ENCODE peak calls at places on chromosome 10, in five cellular contexts. J is PC-9, G is right atrium auricular region, F is AG04450, V is A549. X is an unnamed sample.

GRCh38 chr10:61941202-61941651 is 39.7 kb downstream of the ARID5B start:
- DNase-seq in F (no peak), V (no peak), J (no peak), G (no peak), X (no peak)

GRCh38 chr10:13365168-13365687 is 17.1 kb upstream of the SEPHS1 start:
- DNase-seq in V (no peak), G (no peak), J (no peak), F (no peak), X (no peak)

GRCh38 chr10:22927163-22927562 is 690 bp upstream of the ARMC3 start:
- DNase-seq in F (no peak), V (no peak), G (no peak), J (no peak), X (no peak)

GRCh38 chr10:48399056-48399541 is 92.6 kb downstream of the MAPK8 start:
- DNase-seq in F (no peak), V (no peak), G (no peak), J (no peak), X (peak; percentile 27)

GRCh38 chr10:7445474-7446135 is 34.8 kb upstream of the SFMBT2 start:
- DNase-seq in G (no peak), J (no peak), F (no peak), V (no peak), X (no peak)

GRCh38 chr10:16835223-16835622 is 18.0 kb upstream of the RSU1 start:
- DNase-seq in G (no peak), J (no peak), V (no peak), F (no peak), X (no peak)

GRCh38 chr10:30702860-30703259 is 73.3 kb upstream of the LYZL2 start:
- DNase-seq in G (no peak), V (no peak), F (no peak), J (no peak), X (no peak)

GRCh38 chr10:26221571-26221970 is 5.0 kb downstream of the GAD2 start:
- DNase-seq in F (no peak), J (no peak), V (no peak), G (no peak), X (no peak)

GRCh38 chr10:75911426-75911825 is 480.0 kb downstream of the LRMDA start:
- DNase-seq in G (no peak), V (no peak), F (no peak), J (no peak), X (no peak)

GRCh38 chr10:88281592-88282268 is 301.4 kb downstream of the RNLS start:
- DNase-seq in J (no peak), V (peak; percentile 16), G (no peak), F (no peak), X (no peak)

GRCh38 chr10:131580674-131581073 is 269.2 kb upstream of the TCERG1L start:
- DNase-seq in V (no peak), G (peak; percentile 44), J (no peak), F (no peak), X (no peak)

GRCh38 chr10:72935358-72935757 is 19.2 kb downstream of the PLA2G12B start:
- DNase-seq in G (no peak), F (no peak), J (no peak), V (no peak), X (no peak)

GRCh38 chr10:82981137-82981723 is 1106.2 kb downstream of the NRG3 start:
- DNase-seq in J (no peak), G (no peak), F (peak; percentile 6), V (no peak), X (peak; percentile 62)

GRCh38 chr10:118042336-118042735 is 4.4 kb downstream of the RAB11FIP2 start:
- DNase-seq in V (no peak), F (no peak), G (no peak), J (no peak), X (no peak)

GRCh38 chr10:42488416-42488815 is 150.0 kb downstream of the ZNF33B start:
- DNase-seq in J (peak; percentile 34), G (no peak), V (no peak), F (no peak), X (no peak)

GRCh38 chr10:131896403-131896802 is 4.4 kb upstream of the PPP2R2D start:
- DNase-seq in J (no peak), F (no peak), V (no peak), G (no peak), X (no peak)

GRCh38 chr10:71431945-71432905 is 35.5 kb downstream of the CDH23 start:
- DNase-seq in J (no peak), V (peak; percentile 16), G (no peak), F (no peak), X (no peak)

GRCh38 chr10:62814901-62815372 is 1.2 kb downstream of the EGR2 start:
- DNase-seq in J (no peak), G (no peak), V (no peak), F (no peak), X (peak; percentile 40)

GRCh38 chr10:108784534-108784933 is 1138.8 kb downstream of the XPNPEP1 start:
- DNase-seq in J (no peak), V (no peak), F (no peak), G (no peak), X (no peak)

GRCh38 chr10:109902992-109903947 is 20.0 kb downstream of the XPNPEP1 start:
- DNase-seq in F (no peak), G (no peak), V (no peak), J (no peak), X (no peak)

GRCh38 chr10:112409274-112409673 is 35.4 kb downstream of the ACSL5 start:
- DNase-seq in F (no peak), V (no peak), J (no peak), G (no peak), X (no peak)

GRCh38 chr10:71266147-71266917 is 52.7 kb upstream of the SLC29A3 start:
- DNase-seq in V (peak; percentile 16), F (peak; percentile 64), J (no peak), G (peak; percentile 78), X (peak; percentile 85)

GRCh38 chr10:63717089-63717715 is 196.0 kb downstream of the REEP3 start:
- DNase-seq in F (no peak), G (no peak), V (no peak), J (no peak), X (no peak)

GRCh38 chr10:27826369-27826768 is 80.8 kb upstream of the MKX start:
- DNase-seq in G (no peak), J (no peak), F (no peak), V (no peak), X (no peak)

GRCh38 chr10:21173964-21174669 is 277.0 kb upstream of the NEBL start:
- DNase-seq in F (no peak), V (peak; percentile 82), G (no peak), J (peak; percentile 71), X (peak; percentile 57)

GRCh38 chr10:70656489-70656888 is 15.8 kb upstream of the ADAMTS14 start:
- DNase-seq in F (peak; percentile 98), G (no peak), J (peak; percentile 78), V (no peak), X (no peak)

GRCh38 chr10:102578782-102579181 is 65.5 kb upstream of the TRIM8 start:
- DNase-seq in G (no peak), V (peak; percentile 14), F (no peak), J (no peak), X (no peak)

GRCh38 chr10:22791655-22792054 is 77.3 kb upstream of the PIP4K2A start:
- DNase-seq in F (no peak), V (no peak), G (no peak), J (no peak), X (no peak)

GRCh38 chr10:115653473-115653872 is 560.3 kb downstream of the ATRNL1 start:
- DNase-seq in J (no peak), G (no peak), F (no peak), V (peak; percentile 1), X (no peak)

GRCh38 chr10:71404510-71405295 is 8.0 kb downstream of the CDH23 start:
- DNase-seq in J (no peak), F (no peak), G (no peak), V (no peak), X (no peak)

GRCh38 chr10:107103174-107104025 is 61.1 kb downstream of the SORCS1 start:
- DNase-seq in G (no peak), V (no peak), F (no peak), J (no peak), X (no peak)

GRCh38 chr10:52674474-52674873 is 98.1 kb downstream of the MBL2 start:
- DNase-seq in J (no peak), F (no peak), G (no peak), V (no peak), X (no peak)

GRCh38 chr10:90087197-90088007 is 386.0 kb downstream of the KIF20B start:
- DNase-seq in F (no peak), J (no peak), V (peak; percentile 14), G (no peak), X (no peak)

GRCh38 chr10:131561897-131562296 is 250.4 kb upstream of the TCERG1L start:
- DNase-seq in G (peak; percentile 28), F (no peak), J (no peak), V (no peak), X (no peak)

GRCh38 chr10:100826983-100827818 is 81.8 kb downstream of the PAX2 start:
- DNase-seq in V (peak; percentile 46), G (no peak), F (no peak), J (no peak), X (peak; percentile 55)
- TF ChIP-seq CTCF in V (peak; percentile 42), G (peak; percentile 50), F (no peak), J (no peak), X (no peak)

GRCh38 chr10:50416181-50416824 is 165.0 kb upstream of the ASAH2 start:
- DNase-seq in F (no peak), G (no peak), J (peak; percentile 57), V (peak; percentile 49), X (no peak)
- TF ChIP-seq CTCF in F (peak; percentile 26), G (peak; percentile 18), J (peak; percentile 47), V (no peak), X (no peak)

DNA sequence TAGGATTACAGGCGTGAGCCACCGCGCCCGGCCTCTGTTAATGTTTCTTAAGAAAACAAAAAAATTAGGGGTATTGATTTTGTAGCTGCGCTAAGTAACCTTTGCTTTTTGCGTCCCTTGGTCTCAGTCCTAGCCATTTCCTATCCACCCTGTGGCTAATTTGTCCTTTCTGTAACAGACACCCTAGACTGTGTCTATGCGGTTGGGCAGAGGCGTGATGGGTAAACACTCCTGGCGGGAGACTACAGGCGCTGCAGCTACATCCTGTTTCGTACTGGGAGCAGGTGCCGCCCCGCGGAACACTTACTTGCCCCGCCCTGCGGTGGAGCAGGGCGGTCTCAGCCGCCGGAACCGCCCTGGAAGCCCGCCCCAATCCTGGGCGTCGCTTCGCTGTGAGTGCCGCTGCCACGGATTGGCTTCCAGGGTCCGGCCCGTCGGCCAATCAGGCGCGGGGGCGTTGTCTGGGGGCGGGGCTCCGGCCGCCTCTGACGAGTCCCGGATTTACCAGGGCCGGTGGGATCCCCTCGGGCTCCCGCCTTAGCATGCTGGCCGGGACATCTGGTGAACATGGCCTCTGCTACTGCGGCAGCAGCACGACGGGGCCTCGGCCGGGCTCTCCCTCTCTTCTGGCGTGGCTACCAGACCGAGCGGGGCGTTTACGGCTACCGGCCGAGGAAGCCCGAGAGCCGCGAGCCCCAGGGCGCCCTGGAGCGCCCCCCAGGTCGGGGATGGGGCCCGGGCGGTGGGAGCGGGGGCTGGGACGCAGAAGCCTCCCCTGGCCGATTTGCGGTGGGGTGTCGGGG is at the start of gene DHTKD1:
- DNase-seq in J (peak; percentile 88), G (peak; percentile 97), F (peak; percentile 88), V (peak; percentile 97), X (peak; percentile 100)
- TF ChIP-seq CTCF in J (no peak), G (peak; percentile 50), F (peak; percentile 40), V (peak; percentile 14), X (peak; percentile 45)

DNA sequence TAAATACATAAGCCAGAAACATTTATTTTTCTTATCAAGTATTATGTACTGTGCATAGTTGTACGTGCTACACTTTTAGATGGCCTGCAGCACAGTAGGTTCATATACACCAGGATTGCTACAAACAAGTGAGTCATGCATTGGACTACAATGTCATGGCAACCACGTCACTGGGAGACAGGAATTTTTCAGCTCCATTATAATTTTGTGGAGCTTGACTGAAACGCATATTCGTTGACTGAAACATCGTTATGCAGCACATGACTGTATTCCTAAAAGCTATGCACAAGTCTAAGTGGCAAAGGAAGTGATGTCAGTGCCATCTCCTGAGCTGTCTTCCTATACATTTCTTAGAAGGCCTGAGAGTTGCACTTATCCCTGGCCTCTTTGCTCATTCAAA is 871.8 kb downstream of the IPMK start:
- DNase-seq in G (no peak), F (no peak), V (no peak), J (no peak), X (no peak)
- TF ChIP-seq CTCF in G (no peak), F (no peak), V (no peak), J (no peak), X (no peak)